ENCODE peak calls at places on chromosomes 11 and 22, in seven cellular contexts. U is HCT116, I is K562, Y is H1, M is GM12878, E is HepG2, O is SK-N-SH. C is an unnamed sample.

GRCh38 chr11:32259641-32260081 is 168.8 kb downstream of the RCN1 start:
- DNase-seq in U (no peak), I (peak), Y (no peak), M (peak), E (no peak), O (no peak), C (peak)

GRCh38 chr11:12639388-12639787 is 34.8 kb upstream of the TEAD1 start:
- DNase-seq in U (no peak), I (no peak), Y (no peak), M (no peak), E (no peak), O (no peak), C (no peak)

GRCh38 chr11:116166788-116167465 is 605.9 kb downstream of the BUD13 start:
- DNase-seq in U (no peak), I (no peak), Y (no peak), M (no peak), E (no peak), O (no peak), C (no peak)

GRCh38 chr11:6695377-6695776 is 12.2 kb upstream of the MRPL17 start:
- DNase-seq in U (no peak), I (no peak), Y (no peak), M (no peak), E (no peak), O (no peak), C (no peak)

GRCh38 chr11:48080301-48080861 is 100.0 kb downstream of the PTPRJ start:
- DNase-seq in U (no peak), I (no peak), Y (no peak), M (no peak), E (no peak), O (no peak), C (no peak)

GRCh38 chr11:117949062-117949461 is 19.9 kb upstream of the TMPRSS13 start:
- DNase-seq in U (no peak), I (no peak), Y (no peak), M (no peak), E (no peak), O (no peak), C (no peak)

GRCh38 chr11:12598330-12599256 is 75.6 kb upstream of the TEAD1 start:
- DNase-seq in U (no peak), I (peak), Y (no peak), M (no peak), E (no peak), O (no peak), C (no peak)

GRCh38 chr11:113278925-113279324 is 35.5 kb upstream of the TTC12 start:
- DNase-seq in U (no peak), I (no peak), Y (no peak), M (no peak), E (no peak), O (no peak), C (no peak)

GRCh38 chr22:17157714-17158113 is 1.4 kb downstream of the HDHD5 start:
- DNase-seq in U (no peak), I (no peak), Y (no peak), M (no peak), E (no peak), O (no peak), C (no peak)

GRCh38 chr22:26568207-26568706 is 21.7 kb downstream of the TPST2 start:
- DNase-seq in U (no peak), I (no peak), Y (peak), M (no peak), E (no peak), O (no peak), C (no peak)

GRCh38 chr11:71163371-71163770 is 89.0 kb downstream of the SHANK2 start:
- DNase-seq in U (no peak), I (no peak), Y (no peak), M (no peak), E (no peak), O (no peak), C (no peak)

GRCh38 chr22:17087176-17088131 is 2.7 kb downstream of the IL17RA start:
- DNase-seq in U (no peak), I (peak), Y (no peak), M (peak), E (no peak), O (no peak), C (no peak)

DNA sequence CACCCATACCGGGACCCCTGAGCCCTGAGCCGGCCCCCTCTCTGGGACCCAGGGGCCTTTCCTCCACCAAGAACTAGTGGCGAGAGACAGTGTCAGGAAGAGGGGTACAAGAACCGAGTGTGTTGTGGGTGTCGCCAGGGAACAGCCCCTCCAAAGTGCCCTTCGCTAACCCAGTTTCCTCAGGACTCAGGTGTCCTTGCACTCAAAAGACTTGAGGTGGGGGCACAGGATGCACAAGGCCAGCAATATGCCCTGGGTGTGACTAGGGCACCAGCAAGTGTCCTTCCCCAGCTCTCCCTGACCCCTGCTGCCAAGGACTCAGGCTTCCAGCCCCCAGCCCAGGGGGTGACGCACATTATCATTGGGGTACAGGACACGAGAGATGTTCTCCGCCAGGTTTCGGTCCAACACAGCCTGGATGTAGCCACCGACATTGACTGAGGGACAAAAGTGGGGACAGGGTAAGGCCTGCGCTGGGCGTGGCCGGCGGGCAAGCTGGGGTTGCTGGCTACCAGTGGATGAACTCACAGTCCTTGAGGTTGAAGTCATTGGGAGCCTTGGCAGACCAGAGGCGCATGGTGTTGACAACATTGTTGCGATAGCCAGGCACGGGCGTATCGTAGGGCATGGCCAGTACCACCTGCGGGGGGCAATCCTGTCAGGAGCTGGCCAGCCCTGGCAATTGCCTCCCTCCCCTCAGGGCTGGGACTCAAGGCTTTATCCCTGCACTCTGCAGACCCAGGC is 4.7 kb downstream of the PYGM start:
- DNase-seq in U (no peak), I (no peak), Y (no peak), M (no peak), E (no peak), O (no peak), C (no peak)
- TF ChIP-seq JUND in U (no peak), I (no peak), Y (no peak), M (no peak), E (no peak), O (no peak), C (no peak)

GRCh38 chr11:130789241-130789640 is 127.0 kb downstream of the SNX19 start:
- DNase-seq in U (no peak), I (no peak), Y (no peak), M (no peak), E (no peak), O (no peak), C (no peak)
- TF ChIP-seq JUND in U (no peak), I (no peak), Y (no peak), M (no peak), E (no peak), O (no peak), C (no peak)

GRCh38 chr11:46117842-46118241 is 3.4 kb downstream of the PHF21A start:
- DNase-seq in U (no peak), I (peak), Y (no peak), M (no peak), E (no peak), O (no peak), C (no peak)
- TF ChIP-seq JUND in U (no peak), I (no peak), Y (no peak), M (no peak), E (no peak), O (no peak), C (no peak)

GRCh38 chr11:9096427-9096826 is 5.0 kb upstream of the SCUBE2 start:
- DNase-seq in U (no peak), I (no peak), Y (no peak), M (no peak), E (no peak), O (no peak), C (no peak)
- TF ChIP-seq JUND in U (no peak), I (no peak), Y (no peak), M (no peak), E (no peak), O (no peak), C (no peak)

GRCh38 chr11:94948070-94948617 is 25.2 kb downstream of the CWC15 start:
- DNase-seq in U (no peak), I (peak), Y (no peak), M (no peak), E (no peak), O (no peak), C (no peak)

DNA sequence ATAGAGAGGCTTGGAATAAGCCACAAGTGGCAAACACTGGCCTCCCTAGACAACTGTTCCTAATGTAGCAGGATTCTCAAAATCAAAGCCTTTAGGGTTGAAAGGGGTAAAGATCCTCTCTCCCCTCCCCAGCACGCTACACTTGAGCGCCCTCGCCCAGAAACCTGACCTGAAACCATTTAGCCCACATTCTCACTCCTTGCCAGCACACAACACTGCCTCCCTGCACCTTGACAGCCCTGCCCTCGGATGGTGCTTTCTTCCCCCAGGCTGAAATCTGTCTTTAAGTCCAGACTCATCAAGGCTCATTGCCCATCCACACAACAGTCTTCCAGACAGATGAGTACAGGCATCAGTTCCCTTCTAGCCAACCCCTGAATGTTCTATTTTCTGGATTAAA is 26.5 kb downstream of the CWC15 start:
- DNase-seq in U (no peak), I (no peak), Y (no peak), M (no peak), E (no peak), O (no peak), C (no peak)
- TF ChIP-seq JUND in U (no peak), I (no peak), Y (no peak), M (no peak), E (no peak), O (no peak), C (no peak)

GRCh38 chr11:68893282-68893681 is 10.3 kb downstream of the MRPL21 start:
- DNase-seq in U (no peak), I (no peak), Y (no peak), M (no peak), E (no peak), O (no peak), C (no peak)

GRCh38 chr11:68892576-68892975 is 11.1 kb downstream of the MRPL21 start:
- DNase-seq in U (no peak), I (no peak), Y (no peak), M (no peak), E (no peak), O (no peak), C (no peak)

GRCh38 chr11:68890490-68891231 is 13.0 kb downstream of the MRPL21 start:
- DNase-seq in U (no peak), I (no peak), Y (no peak), M (no peak), E (no peak), O (peak), C (no peak)

GRCh38 chr11:68891356-68891948 is 12.2 kb downstream of the MRPL21 start:
- DNase-seq in U (no peak), I (no peak), Y (no peak), M (no peak), E (no peak), O (no peak), C (no peak)

GRCh38 chr11:68889948-68890446 is 13.6 kb downstream of the MRPL21 start:
- DNase-seq in U (no peak), I (peak), Y (peak), M (no peak), E (no peak), O (peak), C (no peak)
- TF ChIP-seq JUND in U (no peak), I (no peak), Y (no peak), M (no peak), E (no peak), O (no peak), C (no peak)

DNA sequence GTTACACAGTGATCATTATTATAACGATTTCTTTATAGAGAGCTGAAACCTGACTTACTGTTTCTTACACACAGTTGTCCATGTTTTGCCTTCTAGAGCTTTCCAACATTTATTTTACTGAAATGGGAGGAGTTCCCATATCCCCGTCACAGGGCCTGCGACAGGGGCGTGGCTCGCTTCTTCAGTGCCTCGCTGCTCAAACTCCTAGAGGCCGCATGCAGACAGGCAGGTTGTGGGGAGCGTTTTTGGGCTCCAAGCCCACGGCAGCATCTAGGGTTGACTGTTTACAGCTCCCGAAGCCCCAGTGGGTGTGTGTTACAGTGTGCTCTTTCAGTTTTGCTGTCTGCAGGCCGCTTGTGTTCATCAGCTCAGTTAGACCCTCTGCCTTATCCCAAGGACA is 12.7 kb upstream of the AMOTL1 start:
- DNase-seq in U (no peak), I (peak), Y (no peak), M (no peak), E (no peak), O (no peak), C (no peak)
- TF ChIP-seq JUND in U (no peak), I (no peak), Y (no peak), M (no peak), E (no peak), O (no peak), C (no peak)

GRCh38 chr11:58497951-58498350 is 10.0 kb downstream of the OR5B21 start:
- DNase-seq in U (no peak), I (no peak), Y (no peak), M (no peak), E (no peak), O (no peak), C (no peak)

GRCh38 chr11:58490827-58491226 is 17.1 kb downstream of the OR5B21 start:
- DNase-seq in U (no peak), I (no peak), Y (no peak), M (no peak), E (no peak), O (no peak), C (no peak)

GRCh38 chr11:58494096-58494495 is 13.8 kb downstream of the OR5B21 start:
- DNase-seq in U (no peak), I (no peak), Y (no peak), M (no peak), E (no peak), O (no peak), C (no peak)

GRCh38 chr11:58495906-58496305 is 12.0 kb downstream of the OR5B21 start:
- DNase-seq in U (no peak), I (no peak), Y (no peak), M (no peak), E (no peak), O (no peak), C (no peak)

GRCh38 chr11:58493676-58494075 is 14.2 kb downstream of the OR5B21 start:
- DNase-seq in U (no peak), I (no peak), Y (no peak), M (no peak), E (no peak), O (no peak), C (no peak)
- TF ChIP-seq JUND in U (no peak), I (no peak), Y (no peak), M (no peak), E (no peak), O (no peak), C (no peak)